ENCODE peak calls at places on chromosome 13, in eight cellular contexts. I, K, D, H, Z, X, U and F are unnamed samples.

GRCh38 chr13:77521595-77522367 is 13.7 kb upstream of the SCEL start:
- DNase-seq in I (peak; percentile 54), Z (no peak), D (no peak), U (no peak), X (no peak), H (no peak), K (no peak), F (no peak)

GRCh38 chr13:51394724-51395123 is 55.2 kb downstream of the SERPINE3 start:
- DNase-seq in Z (no peak), K (no peak), U (no peak), D (no peak), I (no peak), X (no peak), H (no peak), F (no peak)

GRCh38 chr13:87677043-87677333 is 5.8 kb downstream of the SLITRK5 start:
- DNase-seq in U (no peak), X (no peak), D (no peak), K (no peak), I (no peak), Z (no peak), H (no peak), F (no peak)

GRCh38 chr13:108917581-108917980 is 288.2 kb downstream of the MYO16 start:
- DNase-seq in K (no peak), Z (no peak), X (no peak), H (no peak), U (no peak), I (peak; percentile 45), D (no peak), F (no peak)

GRCh38 chr13:114109646-114110045 is 22.8 kb downstream of the RASA3 start:
- DNase-seq in H (no peak), K (no peak), Z (peak; percentile 84), X (no peak), I (no peak), U (no peak), D (no peak), F (no peak)

GRCh38 chr13:77390391-77390790 is 63.5 kb upstream of the MYCBP2 start:
- DNase-seq in K (no peak), I (peak; percentile 18), Z (no peak), U (no peak), H (no peak), D (no peak), X (no peak), F (peak; percentile 25)

GRCh38 chr13:39159393-39159792 is 121.1 kb downstream of the NHLRC3 start:
- DNase-seq in U (no peak), K (no peak), X (no peak), D (no peak), Z (no peak), H (peak; percentile 23), I (no peak), F (no peak)

GRCh38 chr13:59673301-59673700 is 490.4 kb downstream of the DIAPH3 start:
- DNase-seq in H (no peak), X (no peak), K (no peak), I (no peak), U (no peak), D (no peak), Z (no peak), F (no peak)

GRCh38 chr13:113785051-113786010 is 26.3 kb downstream of the TMEM255B start:
- DNase-seq in Z (peak; percentile 39), H (no peak), U (no peak), X (no peak), D (no peak), I (peak; percentile 81), K (no peak), F (peak; percentile 75)

GRCh38 chr13:75896271-75896670 is 260.1 kb downstream of the LMO7 start:
- DNase-seq in X (no peak), H (no peak), D (no peak), I (no peak), Z (no peak), K (no peak), U (no peak), F (no peak)

GRCh38 chr13:94435604-94436226 is 43.8 kb downstream of the DCT start:
- DNase-seq in I (peak; percentile 65), X (no peak), U (no peak), H (no peak), Z (no peak), D (no peak), K (no peak), F (peak; percentile 59)